ENCODE peak calls at places on chromosomes 3 and 15, in ten cellular contexts. Y is mammary epithelial cell; N is breast epithelium; S is HepG2; Q is foreskin keratinocyte; T is CD4-positive, alpha-beta T cell; R is neural progenitor cell; C is caudate nucleus; Z is CD8-positive, alpha-beta T cell; I is RWPE1. O is an unnamed sample.

GRCh38 chr3:41961061-41961749 is 698 bp downstream of the ULK4 start:
- DNase-seq in I (peak; percentile 23), N (peak; percentile 27), Z (peak; percentile 57), R (peak; percentile 80), C (peak; percentile 55), Y (peak; percentile 72), S (peak; percentile 30), Q (peak; percentile 57), T (peak; percentile 46), O (peak; percentile 12)

GRCh38 chr3:96000963-96001362 is 813.4 kb upstream of the EPHA6 start:
- DNase-seq in T (no peak), Q (no peak), N (no peak), R (peak; percentile 85), C (no peak), Z (no peak), S (peak; percentile 20), Y (peak; percentile 4), I (no peak), O (no peak)

GRCh38 chr3:32457971-32458471 is 44.6 kb downstream of the CMTM6 start:
- DNase-seq in S (no peak), Y (no peak), Z (peak; percentile 76), N (no peak), R (no peak), Q (no peak), C (no peak), I (no peak), T (peak; percentile 56), O (no peak)

GRCh38 chr15:68818671-68819450 is 1.8 kb downstream of the ANP32A start:
- DNase-seq in Z (peak; percentile 22), R (peak; percentile 78), S (peak; percentile 24), I (no peak), Y (peak; percentile 47), N (peak; percentile 55), T (peak; percentile 17), Q (no peak), C (peak; percentile 71), O (no peak)

GRCh38 chr3:106458952-106459351 is 590.1 kb upstream of the CBLB start:
- DNase-seq in T (no peak), I (no peak), S (no peak), C (no peak), Z (no peak), Q (no peak), N (no peak), R (no peak), Y (no peak), O (no peak)

GRCh38 chr3:134485075-134485536 is 679 bp downstream of the ANAPC13 start:
- DNase-seq in I (peak; percentile 28), Z (no peak), N (no peak), T (no peak), C (no peak), S (peak; percentile 25), Y (no peak), R (peak; percentile 34), Q (no peak), O (no peak)

GRCh38 chr3:189629803-189630455 is 1.3 kb upstream of the TP63 start:
- DNase-seq in I (no peak), C (no peak), R (no peak), S (no peak), T (no peak), Y (no peak), Z (no peak), N (no peak), Q (no peak), O (no peak)

GRCh38 chr3:87390318-87390717 is 113.9 kb upstream of the POU1F1 start:
- DNase-seq in Q (no peak), N (no peak), Z (no peak), R (no peak), S (no peak), I (no peak), T (no peak), Y (no peak), C (no peak), O (no peak)

GRCh38 chr15:25251700-25252390 is 187.0 kb downstream of the UBE3A start:
- DNase-seq in S (no peak), Z (no peak), Q (no peak), R (no peak), I (no peak), Y (no peak), C (no peak), N (peak; percentile 11), T (no peak), O (no peak)

GRCh38 chr3:12308517-12308916 is 19.6 kb downstream of the PPARG start:
- DNase-seq in I (no peak), R (no peak), T (no peak), N (no peak), Q (peak; percentile 73), Y (peak; percentile 70), C (no peak), Z (no peak), S (peak; percentile 86), O (peak; percentile 63)

GRCh38 chr3:45993421-45994027 is 2.1 kb downstream of the FYCO1 start:
- DNase-seq in S (no peak), N (no peak), Q (no peak), R (no peak), I (no peak), C (no peak), Y (no peak), T (peak; percentile 43), Z (peak; percentile 46), O (no peak)
- H3K27ac ChIP-seq in S (no peak overlapping the region), N (peak overlapping the region; percentile 62), Q (no peak overlapping the region), R (no peak overlapping the region), I (no peak overlapping the region), C (no peak overlapping the region), Y (no peak overlapping the region), T (no peak overlapping the region), Z (no peak overlapping the region), O (no peak overlapping the region)

GRCh38 chr15:27863000-27863399 is 236.1 kb downstream of the OCA2 start:
- DNase-seq in Q (no peak), Z (no peak), R (no peak), S (no peak), C (no peak), I (no peak), T (no peak), N (no peak), Y (no peak), O (no peak)

GRCh38 chr15:27864076-27864475 is 235.0 kb downstream of the OCA2 start:
- DNase-seq in T (no peak), S (no peak), N (no peak), Z (no peak), R (no peak), C (no peak), Y (no peak), I (no peak), Q (no peak), O (no peak)

GRCh38 chr15:27865926-27866325 is 233.2 kb downstream of the OCA2 start:
- DNase-seq in T (no peak), S (no peak), C (no peak), R (no peak), Z (no peak), Q (no peak), N (no peak), I (no peak), Y (no peak), O (no peak)

GRCh38 chr15:27865323-27865922 is 233.7 kb downstream of the OCA2 start:
- DNase-seq in Z (no peak), T (no peak), I (no peak), C (no peak), R (no peak), Q (no peak), S (no peak), Y (no peak), N (no peak), O (no peak)

GRCh38 chr15:27864719-27865118 is 234.4 kb downstream of the OCA2 start:
- DNase-seq in Z (no peak), N (no peak), T (no peak), S (no peak), Y (no peak), R (no peak), I (no peak), Q (no peak), C (no peak), O (no peak)
- H3K27ac ChIP-seq in Z (no peak overlapping the region), N (no peak overlapping the region), T (no peak overlapping the region), S (no peak overlapping the region), Y (no peak overlapping the region), R (no peak overlapping the region), I (no peak overlapping the region), Q (no peak overlapping the region), C (no peak overlapping the region), O (no peak overlapping the region)

GRCh38 chr15:38885001-38885400 is 320.4 kb upstream of the RASGRP1 start:
- DNase-seq in Y (peak; percentile 20), Z (no peak), C (no peak), Q (no peak), R (no peak), S (peak; percentile 15), N (no peak), T (no peak), I (no peak), O (no peak)
- H3K27ac ChIP-seq in Y (no peak overlapping the region), Z (no peak overlapping the region), C (no peak overlapping the region), Q (no peak overlapping the region), R (no peak overlapping the region), S (no peak overlapping the region), N (no peak overlapping the region), T (no peak overlapping the region), I (no peak overlapping the region), O (no peak overlapping the region)

GRCh38 chr15:70035051-70035718 is 62.5 kb downstream of the TLE3 start:
- DNase-seq in R (no peak), S (no peak), Y (no peak), Z (no peak), N (no peak), I (no peak), T (no peak), Q (no peak), C (no peak), O (no peak)

GRCh38 chr15:70039917-70040316 is 57.8 kb downstream of the TLE3 start:
- DNase-seq in N (no peak), Q (peak; percentile 3), S (no peak), Z (no peak), T (no peak), I (no peak), R (no peak), C (no peak), Y (peak; percentile 69), O (no peak)

GRCh38 chr15:70035719-70036077 is 62.0 kb downstream of the TLE3 start:
- DNase-seq in Q (no peak), I (no peak), R (no peak), Z (no peak), T (no peak), Y (no peak), C (no peak), S (no peak), N (no peak), O (no peak)

GRCh38 chr15:70036585-70037343 is 61.0 kb downstream of the TLE3 start:
- DNase-seq in N (no peak), Y (peak; percentile 12), R (no peak), T (no peak), C (no peak), Q (peak; percentile 14), Z (no peak), S (no peak), I (peak; percentile 65), O (no peak)

DNA sequence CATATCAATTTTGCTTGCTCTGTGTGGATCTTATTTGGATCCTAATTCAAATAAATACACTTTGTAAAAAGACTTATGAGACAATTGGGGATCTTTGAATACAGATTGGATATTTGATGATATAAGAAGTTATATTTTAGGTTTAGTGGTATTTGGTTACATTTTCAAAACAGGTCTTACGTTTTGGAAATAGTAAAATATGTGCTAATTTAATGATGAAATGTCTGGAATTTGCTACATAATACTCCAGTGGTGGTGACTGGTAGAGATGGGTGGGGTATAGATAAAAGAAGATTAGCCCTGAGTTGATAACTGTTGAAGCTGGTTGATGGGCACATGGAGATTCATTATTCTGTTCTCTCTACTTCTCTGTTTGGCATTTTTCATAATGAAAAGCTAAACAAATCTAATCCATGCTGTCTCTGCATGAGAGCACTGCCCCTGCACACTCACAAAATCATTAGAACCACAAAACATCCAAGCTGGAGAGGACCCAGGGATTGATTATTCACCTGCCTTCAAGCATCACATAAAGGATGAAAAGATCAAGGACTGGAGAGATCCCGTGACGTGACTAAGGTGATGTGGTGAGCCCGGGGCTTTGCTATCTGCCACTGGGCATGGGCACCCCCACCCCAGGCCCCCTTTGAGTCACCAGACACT is 58.9 kb downstream of the TLE3 start:
- DNase-seq in I (no peak), Q (no peak), N (no peak), S (no peak), Y (no peak), R (no peak), T (no peak), C (no peak), Z (no peak), O (no peak)
- H3K27ac ChIP-seq in I (no peak overlapping the region), Q (no peak overlapping the region), N (no peak overlapping the region), S (no peak overlapping the region), Y (no peak overlapping the region), R (no peak overlapping the region), T (no peak overlapping the region), C (no peak overlapping the region), Z (no peak overlapping the region), O (no peak overlapping the region)

O was measured in epithelial cell of prostate.